ENCODE peak calls at places on chromosomes 16 and 17, in four cellular contexts. M is HTR-8/SVneo, I is hippocampal formation, H is neural progenitor cell. A is an unnamed sample.

GRCh38 chr17:82267575-82268379 is 5.7 kb downstream of the CSNK1D start:
- DNase-seq in H (no peak), I (peak), M (peak), A (no peak)

GRCh38 chr17:44556114-44556853 is 1.0 kb upstream of the FZD2 start:
- DNase-seq in M (peak), H (peak), I (peak), A (peak)

GRCh38 chr16:88066680-88067529 is 115.7 kb downstream of the BANP start:
- DNase-seq in M (no peak), H (no peak), I (no peak), A (no peak)

GRCh38 chr17:83113381-83113780 is 34.0 kb downstream of the METRNL start:
- DNase-seq in H (no peak), M (no peak), I (no peak), A (no peak)

GRCh38 chr16:66298006-66298405 is 68.5 kb upstream of the CDH5 start:
- DNase-seq in H (peak), M (no peak), I (no peak), A (no peak)

GRCh38 chr16:52405441-52405840 is 141.5 kb downstream of the TOX3 start:
- DNase-seq in I (no peak), H (no peak), M (no peak), A (no peak)

GRCh38 chr17:37158290-37158689 is 209.5 kb downstream of the AATF start:
- DNase-seq in M (no peak), I (no peak), H (no peak), A (no peak)

GRCh38 chr17:39573447-39574298 is 34.0 kb downstream of the NEUROD2 start:
- DNase-seq in H (peak), M (peak), I (no peak), A (no peak)